ENCODE peak calls at places on chromosomes 4 and X, in ten cellular contexts. O is tibial nerve, R is endothelial cell of umbilical vein, V is IMR-90, W is A549, M is right lobe of liver, Z is testis, D is vagina, E is transverse colon, C is adrenal gland. P is an unnamed sample. For H3K4me1, the result is how much of the 10 kb centered on the place peaks cover.

GRCh38 chrX:130091976-130092522 is 18.2 kb downstream of the ELF4 start:
- DNase-seq in O (no peak), R (peak), V (no peak), W (no peak), M (peak), Z (no peak), D (no peak), E (peak), C (no peak), P (peak)

GRCh38 chr4:25440478-25441030 is 63.5 kb downstream of the ANAPC4 start:
- DNase-seq in O (no peak), R (peak), V (no peak), W (no peak), M (peak), Z (peak), D (no peak), E (no peak), C (peak), P (no peak)

GRCh38 chr4:76301068-76301774 is 5.3 kb upstream of the STBD1 start:
- DNase-seq in O (no peak), R (no peak), V (peak), W (peak), M (no peak), Z (no peak), D (no peak), E (no peak), C (peak), P (no peak)

GRCh38 chr4:117986331-117986730 is 48.0 kb upstream of the NDST3 start:
- DNase-seq in O (no peak), R (no peak), V (no peak), W (no peak), M (no peak), Z (no peak), D (no peak), E (no peak), C (no peak), P (no peak)

GRCh38 chr4:126614456-126614855 is 1018.3 kb upstream of the INTU start:
- DNase-seq in O (no peak), R (no peak), V (no peak), W (no peak), M (no peak), Z (no peak), D (no peak), E (no peak), C (no peak), P (no peak)

GRCh38 chr4:169618286-169618685 is 2.1 kb upstream of the CLCN3 start:
- DNase-seq in O (no peak), R (peak), V (peak), W (no peak), M (no peak), Z (no peak), D (no peak), E (no peak), C (no peak), P (no peak)

GRCh38 chrX:12798601-12799000 is 7.4 kb downstream of the PRPS2 start:
- DNase-seq in O (no peak), R (no peak), V (peak), W (no peak), M (no peak), Z (no peak), D (no peak), E (no peak), C (no peak), P (no peak)

GRCh38 chr4:68299492-68300457 is 50.1 kb downstream of the YTHDC1 start:
- DNase-seq in O (no peak), R (no peak), V (no peak), W (no peak), M (no peak), Z (no peak), D (no peak), E (no peak), C (no peak), P (no peak)

GRCh38 chrX:2901367-2902036 is 27.6 kb downstream of the ARSD start:
- DNase-seq in O (no peak), R (no peak), V (peak), W (peak), M (no peak), Z (no peak), D (no peak), E (no peak), C (no peak), P (no peak)

GRCh38 chr4:145709843-145710242 is 29.9 kb downstream of the C4orf51 start:
- DNase-seq in O (no peak), R (no peak), V (peak), W (no peak), M (no peak), Z (no peak), D (no peak), E (no peak), C (no peak), P (no peak)

GRCh38 chr4:128477540-128477939 is 189.9 kb upstream of the PGRMC2 start:
- DNase-seq in O (no peak), R (no peak), V (no peak), W (no peak), M (no peak), Z (no peak), D (no peak), E (no peak), C (no peak), P (no peak)

GRCh38 chrX:70554948-70555347 is 110.3 kb downstream of the DLG3 start:
- DNase-seq in O (no peak), R (no peak), V (no peak), W (no peak), M (no peak), Z (no peak), D (no peak), E (no peak), C (no peak), P (no peak)

GRCh38 chrX:7399373-7399772 is 251.4 kb upstream of the PUDP start:
- DNase-seq in O (no peak), R (no peak), V (no peak), W (no peak), M (no peak), Z (no peak), D (no peak), E (no peak), C (no peak), P (no peak)

GRCh38 chr4:123939621-123940020 is 543.0 kb downstream of the SPRY1 start:
- DNase-seq in O (no peak), R (peak), V (peak), W (no peak), M (no peak), Z (no peak), D (no peak), E (no peak), C (no peak), P (no peak)

GRCh38 chr4:133869486-133869885 is 332.1 kb downstream of the PABPC4L start:
- DNase-seq in O (no peak), R (no peak), V (no peak), W (no peak), M (no peak), Z (no peak), D (no peak), E (no peak), C (no peak), P (no peak)

GRCh38 chr4:13537011-13537831 is 7.1 kb downstream of the NKX3-2 start:
- DNase-seq in O (no peak), R (no peak), V (no peak), W (no peak), M (no peak), Z (no peak), D (no peak), E (no peak), C (no peak), P (no peak)

GRCh38 chrX:152646961-152647360 is 9.3 kb downstream of the GABRQ start:
- DNase-seq in O (no peak), R (no peak), V (no peak), W (no peak), M (no peak), Z (no peak), D (no peak), E (no peak), C (no peak), P (no peak)

GRCh38 chrX:153882086-153882498 is 3.9 kb downstream of the L1CAM start:
- DNase-seq in O (no peak), R (no peak), V (peak), W (no peak), M (no peak), Z (no peak), D (no peak), E (no peak), C (no peak), P (no peak)

GRCh38 chr4:174069848-174070330 is 213.6 kb downstream of the FBXO8 start:
- DNase-seq in O (no peak), R (peak), V (no peak), W (no peak), M (no peak), Z (no peak), D (no peak), E (no peak), C (no peak), P (no peak)

GRCh38 chr4:102608190-102608589 is 107.0 kb downstream of the NFKB1 start:
- DNase-seq in O (no peak), R (no peak), V (peak), W (no peak), M (no peak), Z (no peak), D (no peak), E (no peak), C (no peak), P (no peak)

GRCh38 chr4:15651682-15652081 is 3.5 kb downstream of the FBXL5 start:
- DNase-seq in O (no peak), R (no peak), V (peak), W (no peak), M (no peak), Z (no peak), D (no peak), E (no peak), C (no peak), P (no peak)

GRCh38 chr4:110900206-110900769 is 277.4 kb upstream of the PITX2 start:
- DNase-seq in O (no peak), R (no peak), V (peak), W (no peak), M (no peak), Z (no peak), D (no peak), E (no peak), C (no peak), P (no peak)

GRCh38 chr4:7792616-7793015 is 147.0 kb downstream of the AFAP1 start:
- DNase-seq in O (no peak), R (peak), V (no peak), W (no peak), M (no peak), Z (no peak), D (no peak), E (no peak), C (no peak), P (peak)

GRCh38 chr4:186813377-186814068 is 89.9 kb upstream of the FAT1 start:
- DNase-seq in O (no peak), R (no peak), V (no peak), W (no peak), M (no peak), Z (no peak), D (no peak), E (no peak), C (no peak), P (no peak)

GRCh38 chrX:24846551-24847170 is 152.9 kb downstream of the POLA1 start:
- DNase-seq in O (peak), R (no peak), V (peak), W (no peak), M (no peak), Z (peak), D (no peak), E (no peak), C (no peak), P (no peak)

GRCh38 chr4:173488656-173489055 is 41.4 kb downstream of the HAND2 start:
- DNase-seq in O (no peak), R (no peak), V (no peak), W (no peak), M (no peak), Z (no peak), D (no peak), E (no peak), C (no peak), P (no peak)

GRCh38 chr4:16032871-16033505 is 50.8 kb downstream of the PROM1 start:
- DNase-seq in O (no peak), R (peak), V (peak), W (no peak), M (no peak), Z (no peak), D (no peak), E (no peak), C (no peak), P (no peak)

GRCh38 chr4:158850800-158851644 is 82.2 kb downstream of the FNIP2 start:
- DNase-seq in O (no peak), R (peak), V (peak), W (no peak), M (no peak), Z (no peak), D (no peak), E (no peak), C (no peak), P (no peak)

GRCh38 chr4:121799888-121800501 is 1.1 kb upstream of the EXOSC9 start:
- DNase-seq in O (no peak), R (no peak), V (no peak), W (no peak), M (no peak), Z (no peak), D (no peak), E (no peak), C (no peak), P (no peak)

GRCh38 chr4:182584016-182584415 is 333.2 kb downstream of the DCTD start:
- DNase-seq in O (no peak), R (no peak), V (no peak), W (no peak), M (no peak), Z (no peak), D (no peak), E (no peak), C (no peak), P (no peak)

GRCh38 chr4:42018451-42018850 is 28.1 kb downstream of the SLC30A9 start:
- DNase-seq in O (no peak), R (no peak), V (no peak), W (no peak), M (no peak), Z (no peak), D (no peak), E (no peak), C (peak), P (no peak)

GRCh38 chr4:151361126-151361525 is 35.7 kb upstream of the SH3D19 start:
- DNase-seq in O (no peak), R (no peak), V (no peak), W (no peak), M (no peak), Z (no peak), D (no peak), E (no peak), C (no peak), P (no peak)

GRCh38 chr4:151359576-151359975 is 34.2 kb upstream of the SH3D19 start:
- DNase-seq in O (no peak), R (peak), V (no peak), W (no peak), M (no peak), Z (no peak), D (no peak), E (peak), C (no peak), P (no peak)

GRCh38 chr4:151355155-151355554 is 29.8 kb upstream of the SH3D19 start:
- DNase-seq in O (no peak), R (no peak), V (no peak), W (no peak), M (no peak), Z (no peak), D (no peak), E (no peak), C (no peak), P (no peak)

GRCh38 chr4:151356510-151356909 is 31.1 kb upstream of the SH3D19 start:
- DNase-seq in O (no peak), R (peak), V (peak), W (no peak), M (no peak), Z (no peak), D (no peak), E (no peak), C (no peak), P (peak)

DNA sequence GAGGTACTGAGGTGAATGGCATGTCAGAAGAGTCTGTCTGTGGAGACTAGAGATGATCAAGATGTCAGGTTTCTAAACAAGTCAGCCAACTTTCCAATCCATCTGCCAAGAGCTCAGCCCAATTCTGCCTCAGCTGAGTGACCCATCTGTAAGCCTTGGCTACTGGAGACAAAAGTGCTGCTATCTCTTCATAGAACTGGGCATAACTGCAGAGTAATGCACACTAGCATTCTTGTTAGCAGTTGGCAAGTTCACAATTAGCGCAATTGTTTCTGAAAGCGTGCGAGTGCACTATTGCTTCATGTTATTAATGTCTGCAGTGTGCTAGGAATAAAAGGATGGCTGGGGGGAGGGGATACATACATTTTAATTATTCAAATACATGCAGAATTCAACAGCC is 32.9 kb upstream of the SH3D19 start:
- DNase-seq in O (no peak), R (no peak), V (no peak), W (no peak), M (no peak), Z (no peak), D (no peak), E (no peak), C (no peak), P (no peak)
- H3K27ac ChIP-seq in O (no peak), R (no peak), V (no peak), W (no peak), M (no peak), Z (no peak), D (no peak), E (no peak), C (no peak), P (no peak)

DNA sequence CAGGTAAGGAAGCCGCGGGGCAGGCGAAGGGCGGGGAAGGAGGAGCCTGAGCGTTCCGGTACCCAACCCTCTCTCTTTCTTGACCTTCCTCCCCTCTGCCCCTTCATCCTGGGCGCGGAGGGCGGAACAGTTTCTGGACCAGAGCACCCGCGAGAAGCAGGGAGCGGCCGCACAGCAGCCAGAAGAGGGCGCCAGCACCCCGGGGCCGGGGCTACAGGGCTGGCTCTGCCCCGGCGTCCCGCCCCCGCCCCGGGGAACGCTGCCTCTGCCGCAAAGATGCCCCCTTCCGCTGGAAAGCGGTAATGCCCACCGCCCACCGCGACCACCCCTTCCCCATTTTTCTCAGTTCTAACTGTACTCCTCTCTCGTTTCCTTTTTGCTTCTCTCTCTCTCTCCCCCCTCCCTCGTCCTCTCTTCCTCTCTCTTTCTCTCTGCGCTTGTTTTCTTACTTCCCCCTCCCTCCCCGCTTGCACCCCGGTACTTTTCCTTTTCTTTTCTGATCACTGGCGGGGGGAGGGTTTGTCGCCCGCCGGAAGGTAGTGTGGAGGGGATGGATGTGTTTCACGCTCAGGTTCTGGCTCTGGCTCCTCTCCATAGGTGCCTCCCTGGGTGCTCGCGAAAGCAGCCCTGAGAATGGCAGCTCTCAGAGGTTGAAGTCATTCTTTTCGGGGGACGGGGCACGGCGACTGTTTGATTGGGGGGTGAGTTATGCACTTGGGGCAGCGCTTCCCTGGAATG is 13.1 kb upstream of the PRDM8 start:
- DNase-seq in O (peak), R (peak), V (peak), W (peak), M (peak), Z (peak), D (no peak), E (peak), C (peak), P (peak)
- H3K4me1 ChIP-seq in O (under half), R (under half), V (under half), W (under half), M (under half), Z (under half), D (under half), E (under half), C (under half), P (under half)

GRCh38 chr4:184345573-184345922 is 127.9 kb upstream of the ENPP6 start:
- DNase-seq in O (peak), R (no peak), V (peak), W (no peak), M (peak), Z (peak), D (no peak), E (no peak), C (peak), P (no peak)
- TF ChIP-seq POLR2A in O (no peak), R (no peak), V (no peak), W (no peak), M (peak), Z (no peak), D (no peak), E (no peak), C (no peak), P (no peak)

DNA sequence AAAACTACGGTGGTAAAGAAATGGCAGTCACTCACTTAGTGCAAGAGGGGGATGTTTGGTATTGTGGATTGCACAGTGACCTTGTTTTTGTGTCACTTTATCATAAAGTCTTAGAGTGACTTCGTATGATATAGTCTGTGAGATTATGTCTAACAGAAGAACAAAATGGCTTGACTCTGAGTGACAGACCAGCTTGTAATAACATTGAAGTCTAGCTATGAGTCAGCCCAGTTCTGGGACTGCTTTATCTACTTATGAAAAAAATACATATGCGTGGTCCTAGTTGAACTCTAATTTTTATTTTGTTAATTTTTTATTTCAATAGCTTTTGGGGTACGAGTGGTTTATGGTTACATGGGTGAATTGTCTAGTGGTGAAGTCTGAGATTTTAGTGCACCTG is 20.0 kb downstream of the DCLK2 start:
- DNase-seq in O (no peak), R (peak), V (peak), W (no peak), M (no peak), Z (no peak), D (no peak), E (no peak), C (no peak), P (no peak)
- H3K27ac ChIP-seq in O (no peak), R (no peak), V (no peak), W (no peak), M (no peak), Z (no peak), D (no peak), E (no peak), C (no peak), P (no peak)

DNA sequence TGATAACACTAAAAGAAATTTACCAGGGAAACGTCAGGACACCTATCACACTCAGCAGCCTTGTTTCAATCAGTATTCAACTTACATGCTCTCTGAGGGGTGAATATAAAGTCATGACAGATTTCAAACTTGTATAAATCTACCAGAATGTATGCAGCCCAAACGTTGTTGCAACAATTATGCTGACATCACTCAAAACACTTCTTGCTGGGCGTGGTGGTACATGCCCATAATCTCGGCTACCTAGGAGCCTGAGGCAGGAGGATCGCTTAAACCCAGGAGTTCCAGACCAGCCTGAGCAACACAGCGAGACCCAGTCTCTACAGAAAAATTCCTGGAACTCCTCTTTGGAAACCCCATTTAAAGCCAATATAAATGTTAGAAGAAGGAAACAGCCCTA is 266.6 kb upstream of the GPC4 start:
- DNase-seq in O (no peak), R (no peak), V (no peak), W (no peak), M (no peak), Z (no peak), D (no peak), E (no peak), C (no peak), P (no peak)
- H3K4me1 ChIP-seq in O (under half), R (under half), V (under half), W (under half), M (under half), Z (under half), D (under half), E (under half), C (under half), P (under half)